ENCODE peak calls at places on chromosomes 2 and 18, in nine cellular contexts. One of them, this sample, is unnamed. For H3K4me1 and H3K9me3, the result is how much of the 10 kb centered on the place peaks cover.

GRCh38 chr2:228675042-228675441 is 493.6 kb upstream of the SPHKAP start:
- DNase-seq in psoas muscle: no peak
- DNase-seq in cardiac muscle cell: peak
- DNase-seq in neural progenitor cell: no peak
- DNase-seq in adrenal gland: peak
- DNase-seq in kidney: no peak
- DNase-seq in thyroid gland: no peak
- DNase-seq in right lobe of liver: no peak
- DNase-seq in right atrium auricular region: no peak
- DNase-seq in this sample: no peak

GRCh38 chr2:56583796-56584313 is 400.1 kb downstream of the CCDC85A start:
- DNase-seq in right lobe of liver: no peak
- DNase-seq in psoas muscle: no peak
- DNase-seq in adrenal gland: no peak
- DNase-seq in thyroid gland: no peak
- DNase-seq in neural progenitor cell: peak
- DNase-seq in cardiac muscle cell: no peak
- DNase-seq in right atrium auricular region: no peak
- DNase-seq in kidney: no peak
- DNase-seq in this sample: no peak

GRCh38 chr2:120299561-120299960 is 46.4 kb upstream of the INHBB start:
- DNase-seq in right atrium auricular region: no peak
- DNase-seq in adrenal gland: no peak
- DNase-seq in kidney: no peak
- DNase-seq in cardiac muscle cell: no peak
- DNase-seq in neural progenitor cell: no peak
- DNase-seq in thyroid gland: no peak
- DNase-seq in right lobe of liver: no peak
- DNase-seq in psoas muscle: no peak
- DNase-seq in this sample: no peak

GRCh38 chr18:27276479-27276878 is 91.4 kb upstream of the CHST9 start:
- DNase-seq in right lobe of liver: no peak
- DNase-seq in right atrium auricular region: no peak
- DNase-seq in psoas muscle: no peak
- DNase-seq in kidney: no peak
- DNase-seq in cardiac muscle cell: no peak
- DNase-seq in thyroid gland: no peak
- DNase-seq in neural progenitor cell: no peak
- DNase-seq in adrenal gland: no peak
- DNase-seq in this sample: no peak

GRCh38 chr18:34647251-34647650 is 62.8 kb upstream of the DTNA start:
- DNase-seq in psoas muscle: no peak
- DNase-seq in right atrium auricular region: no peak
- DNase-seq in cardiac muscle cell: no peak
- DNase-seq in neural progenitor cell: peak
- DNase-seq in kidney: no peak
- DNase-seq in right lobe of liver: no peak
- DNase-seq in thyroid gland: no peak
- DNase-seq in adrenal gland: no peak
- DNase-seq in this sample: no peak

GRCh38 chr2:170262343-170262742 is 84.4 kb downstream of the MYO3B start:
- DNase-seq in adrenal gland: no peak
- DNase-seq in neural progenitor cell: no peak
- DNase-seq in right lobe of liver: no peak
- DNase-seq in right atrium auricular region: no peak
- DNase-seq in psoas muscle: no peak
- DNase-seq in kidney: no peak
- DNase-seq in cardiac muscle cell: no peak
- DNase-seq in thyroid gland: no peak
- DNase-seq in this sample: no peak

GRCh38 chr2:48173141-48173540 is 266.8 kb upstream of the FBXO11 start:
- DNase-seq in adrenal gland: no peak
- DNase-seq in thyroid gland: no peak
- DNase-seq in right atrium auricular region: no peak
- DNase-seq in psoas muscle: no peak
- DNase-seq in cardiac muscle cell: no peak
- DNase-seq in neural progenitor cell: no peak
- DNase-seq in kidney: no peak
- DNase-seq in right lobe of liver: no peak
- DNase-seq in this sample: no peak

GRCh38 chr2:750628-751027 is 73.4 kb upstream of the TMEM18 start:
- DNase-seq in right lobe of liver: no peak
- DNase-seq in kidney: no peak
- DNase-seq in right atrium auricular region: no peak
- DNase-seq in neural progenitor cell: no peak
- DNase-seq in psoas muscle: no peak
- DNase-seq in thyroid gland: no peak
- DNase-seq in cardiac muscle cell: no peak
- DNase-seq in adrenal gland: no peak
- DNase-seq in this sample: no peak

GRCh38 chr2:212945526-212945925 is 205.9 kb downstream of the IKZF2 start:
- DNase-seq in right lobe of liver: no peak
- DNase-seq in psoas muscle: no peak
- DNase-seq in right atrium auricular region: no peak
- DNase-seq in cardiac muscle cell: no peak
- DNase-seq in neural progenitor cell: no peak
- DNase-seq in adrenal gland: no peak
- DNase-seq in kidney: no peak
- DNase-seq in thyroid gland: no peak
- DNase-seq in this sample: no peak

GRCh38 chr2:77567723-77568122 is 45.5 kb upstream of the LRRTM4 start:
- DNase-seq in right atrium auricular region: no peak
- DNase-seq in cardiac muscle cell: no peak
- DNase-seq in kidney: no peak
- DNase-seq in right lobe of liver: no peak
- DNase-seq in neural progenitor cell: no peak
- DNase-seq in adrenal gland: no peak
- DNase-seq in thyroid gland: no peak
- DNase-seq in psoas muscle: no peak
- DNase-seq in this sample: no peak

GRCh38 chr2:240627736-240628506 is 2.6 kb downstream of the GPR35 start:
- DNase-seq in kidney: peak
- DNase-seq in cardiac muscle cell: no peak
- DNase-seq in right lobe of liver: no peak
- DNase-seq in psoas muscle: no peak
- DNase-seq in neural progenitor cell: no peak
- DNase-seq in thyroid gland: no peak
- DNase-seq in adrenal gland: no peak
- DNase-seq in right atrium auricular region: no peak
- DNase-seq in this sample: peak

GRCh38 chr2:164826293-164827243 is 15.1 kb downstream of the COBLL1 start:
- DNase-seq in cardiac muscle cell: peak
- DNase-seq in right atrium auricular region: no peak
- DNase-seq in thyroid gland: peak
- DNase-seq in adrenal gland: no peak
- DNase-seq in neural progenitor cell: no peak
- DNase-seq in right lobe of liver: peak
- DNase-seq in kidney: no peak
- DNase-seq in psoas muscle: no peak
- DNase-seq in this sample: peak

DNA sequence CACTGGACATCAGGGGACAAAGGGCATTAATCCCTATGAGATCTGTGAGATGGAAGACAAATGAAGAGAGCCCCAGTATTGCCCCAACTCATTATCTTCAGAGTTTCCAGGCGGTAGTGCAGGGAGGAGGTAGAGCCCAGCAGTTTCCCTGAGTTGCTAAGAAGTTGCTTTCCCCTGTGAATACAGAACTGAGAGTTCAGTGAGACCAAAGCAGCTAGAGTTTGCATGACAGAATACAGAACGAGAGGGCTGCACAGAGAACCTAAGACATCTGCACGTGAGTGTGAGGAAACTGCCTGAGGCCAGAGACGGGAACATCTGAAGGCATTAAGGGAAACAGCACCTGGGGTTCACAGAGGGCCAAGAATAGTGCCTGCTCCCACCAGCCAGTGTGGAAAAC is 18.1 kb upstream of the PGAP1 start:
- DNase-seq in thyroid gland: no peak
- DNase-seq in psoas muscle: no peak
- DNase-seq in adrenal gland: no peak
- DNase-seq in right lobe of liver: no peak
- DNase-seq in right atrium auricular region: no peak
- DNase-seq in neural progenitor cell: peak
- DNase-seq in kidney: no peak
- DNase-seq in cardiac muscle cell: no peak
- DNase-seq in this sample: no peak
- H3K4me1 ChIP-seq in thyroid gland: under half
- H3K4me1 ChIP-seq in psoas muscle: under half
- H3K4me1 ChIP-seq in adrenal gland: under half
- H3K4me1 ChIP-seq in right lobe of liver: under half
- H3K4me1 ChIP-seq in right atrium auricular region: under half
- H3K4me1 ChIP-seq in neural progenitor cell: under half
- H3K4me1 ChIP-seq in kidney: under half
- H3K4me1 ChIP-seq in cardiac muscle cell: under half
- H3K4me1 ChIP-seq in this sample: under half

GRCh38 chr2:2834105-2834504 is 503.0 kb upstream of the MYT1L start:
- DNase-seq in adrenal gland: no peak
- DNase-seq in kidney: no peak
- DNase-seq in neural progenitor cell: no peak
- DNase-seq in psoas muscle: no peak
- DNase-seq in thyroid gland: no peak
- DNase-seq in right lobe of liver: no peak
- DNase-seq in cardiac muscle cell: no peak
- DNase-seq in right atrium auricular region: peak
- DNase-seq in this sample: no peak
- H3K9me3 ChIP-seq in adrenal gland: under half
- H3K9me3 ChIP-seq in kidney: under half
- H3K9me3 ChIP-seq in neural progenitor cell: under half
- H3K9me3 ChIP-seq in psoas muscle: under half
- H3K9me3 ChIP-seq in thyroid gland: under half
- H3K9me3 ChIP-seq in right lobe of liver: under half
- H3K9me3 ChIP-seq in cardiac muscle cell: under half
- H3K9me3 ChIP-seq in right atrium auricular region: under half
- H3K9me3 ChIP-seq in this sample: under half

DNA sequence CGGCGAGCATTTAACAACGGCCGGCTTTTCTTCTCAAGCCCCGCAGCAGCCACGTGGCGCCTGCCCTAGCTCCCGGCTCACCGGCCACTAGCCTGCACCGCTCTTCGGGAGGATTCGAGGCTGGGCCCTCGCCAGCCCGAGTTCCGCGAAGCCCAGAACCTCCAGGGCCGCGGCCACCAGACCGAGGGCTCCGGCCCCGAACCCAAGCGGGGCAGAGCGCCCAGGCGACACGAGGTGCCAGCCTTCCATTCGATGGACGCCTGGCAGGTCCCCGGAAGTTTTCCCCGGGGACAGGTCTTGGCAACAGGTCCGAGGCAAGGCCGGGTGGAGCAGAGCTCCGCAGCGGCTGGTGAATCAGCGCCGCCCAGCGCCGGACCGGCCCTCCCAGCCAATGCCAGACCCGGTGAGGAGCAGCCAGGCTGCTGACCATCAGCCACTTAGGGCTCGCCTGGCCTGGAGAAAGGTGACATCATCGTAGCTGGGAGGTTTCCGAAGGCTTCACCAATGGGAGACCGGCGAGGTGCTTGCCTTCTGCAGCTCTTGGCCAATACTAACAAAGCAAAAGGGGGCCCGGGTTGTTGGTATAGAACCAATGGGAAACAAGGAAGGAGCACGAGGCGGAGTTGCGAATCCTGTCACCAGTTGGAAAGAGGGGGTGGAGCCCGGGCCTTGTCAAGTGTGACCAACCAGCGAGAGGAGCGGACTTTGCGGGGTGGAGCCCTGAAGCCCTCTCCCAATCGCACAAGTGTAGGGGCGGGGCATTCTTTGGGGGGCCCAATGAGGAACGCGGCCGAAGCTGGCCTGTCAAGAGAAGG is 467 bp upstream of the MXD1 start:
- DNase-seq in right atrium auricular region: peak
- DNase-seq in neural progenitor cell: peak
- DNase-seq in psoas muscle: peak
- DNase-seq in adrenal gland: peak
- DNase-seq in cardiac muscle cell: peak
- DNase-seq in kidney: peak
- DNase-seq in thyroid gland: peak
- DNase-seq in right lobe of liver: peak
- DNase-seq in this sample: peak
- TF ChIP-seq CTCF in right atrium auricular region: no peak
- TF ChIP-seq CTCF in neural progenitor cell: peak
- TF ChIP-seq CTCF in psoas muscle: no peak
- TF ChIP-seq CTCF in adrenal gland: no peak
- TF ChIP-seq CTCF in cardiac muscle cell: peak
- TF ChIP-seq CTCF in kidney: peak
- TF ChIP-seq CTCF in thyroid gland: no peak
- TF ChIP-seq CTCF in right lobe of liver: peak
- TF ChIP-seq CTCF in this sample: no peak

DNA sequence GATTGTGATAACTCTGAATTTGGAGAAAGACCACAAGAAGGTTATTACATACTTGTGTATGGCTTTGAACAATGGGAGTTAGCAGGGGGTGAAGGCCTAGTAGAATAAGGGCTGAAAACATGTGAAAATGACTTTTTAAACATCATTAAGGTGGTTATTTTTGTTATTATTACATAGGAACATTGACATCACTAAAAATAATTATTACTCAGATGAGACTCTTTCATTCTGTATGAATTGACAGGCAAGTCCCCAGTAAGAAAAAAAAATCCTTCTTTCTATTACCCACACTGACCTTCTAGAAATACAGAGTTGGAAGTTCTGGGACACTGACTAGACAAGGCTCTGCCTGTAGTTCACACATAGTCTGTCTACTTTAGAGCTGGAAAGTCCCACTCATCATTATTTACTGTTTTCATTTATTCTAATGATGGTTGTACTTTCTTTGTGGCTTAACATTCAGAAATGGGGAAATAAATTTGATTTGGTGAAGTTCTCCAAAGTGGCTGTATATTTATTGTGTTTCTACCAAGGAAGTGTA is 219.6 kb upstream of the EPAS1 start:
- DNase-seq in right atrium auricular region: no peak
- DNase-seq in kidney: no peak
- DNase-seq in cardiac muscle cell: no peak
- DNase-seq in psoas muscle: no peak
- DNase-seq in adrenal gland: no peak
- DNase-seq in neural progenitor cell: no peak
- DNase-seq in thyroid gland: no peak
- DNase-seq in right lobe of liver: no peak
- DNase-seq in this sample: no peak
- H3K4me1 ChIP-seq in right atrium auricular region: under half
- H3K4me1 ChIP-seq in kidney: under half
- H3K4me1 ChIP-seq in cardiac muscle cell: under half
- H3K4me1 ChIP-seq in psoas muscle: under half
- H3K4me1 ChIP-seq in adrenal gland: under half
- H3K4me1 ChIP-seq in neural progenitor cell: under half
- H3K4me1 ChIP-seq in thyroid gland: under half
- H3K4me1 ChIP-seq in right lobe of liver: under half
- H3K4me1 ChIP-seq in this sample: under half

This sample was measured in left ventricle myocardium inferior.